ENCODE peak calls at places on chromosomes 16 and 17, in four cellular contexts. K is OCI-LY7, J is IMR-90, B is brain microvascular endothelial cell. S is an unnamed sample.

GRCh38 chr17:77229786-77230435 is 89.1 kb downstream of the SEC14L1 start:
- DNase-seq in K (no peak), J (no peak), B (no peak), S (no peak)

GRCh38 chr17:77332034-77332971 is 191.5 kb downstream of the SEC14L1 start:
- DNase-seq in K (peak), J (no peak), B (no peak), S (peak)

GRCh38 chr16:50624449-50624782 is 56.7 kb downstream of the SNX20 start:
- DNase-seq in K (no peak), J (no peak), B (no peak), S (no peak)

GRCh38 chr16:58339452-58339938 is 44.7 kb upstream of the PRSS54 start:
- DNase-seq in K (no peak), J (no peak), B (no peak), S (no peak)

GRCh38 chr16:2981177-2981898 is 1.1 kb upstream of the PKMYT1 start:
- DNase-seq in K (no peak), J (no peak), B (no peak), S (no peak)

GRCh38 chr16:81797443-81797842 is 18.4 kb downstream of the PLCG2 start:
- DNase-seq in K (peak), J (no peak), B (no peak), S (no peak)

GRCh38 chr17:53655591-53655990 is 167.1 kb upstream of the KIF2B start:
- DNase-seq in K (no peak), J (peak), B (no peak), S (no peak)

GRCh38 chr17:33072421-33073175 is 81.0 kb downstream of the SPACA3 start:
- DNase-seq in K (no peak), J (no peak), B (no peak), S (no peak)

GRCh38 chr16:52364500-52364899 is 182.4 kb downstream of the TOX3 start:
- DNase-seq in K (no peak), J (no peak), B (no peak), S (no peak)

GRCh38 chr16:79612207-79612606 is 11.7 kb upstream of the MAF start:
- DNase-seq in K (no peak), J (no peak), B (no peak), S (no peak)

GRCh38 chr16:23587726-23588125 is 8.4 kb downstream of the NDUFAB1 start:
- DNase-seq in K (no peak), J (peak), B (peak), S (no peak)

GRCh38 chr16:4506450-4506849 is 30.3 kb downstream of the HMOX2 start:
- DNase-seq in K (peak), J (peak), B (peak), S (peak)

GRCh38 chr16:66692341-66692740 is 4.2 kb downstream of the CMTM4 start:
- DNase-seq in K (no peak), J (no peak), B (no peak), S (no peak)

GRCh38 chr16:53084736-53085538 is 30.1 kb downstream of the CHD9 start:
- DNase-seq in K (no peak), J (no peak), B (no peak), S (no peak)

GRCh38 chr17:58007781-58008706 is 998 bp upstream of the SRSF1 start:
- DNase-seq in K (no peak), J (no peak), B (no peak), S (no peak)

GRCh38 chr17:74431568-74432483 is at the start of gene GPRC5C:
- DNase-seq in K (no peak), J (no peak), B (no peak), S (no peak)

GRCh38 chr16:71626018-71626857 is at the start of gene MARVELD3:
- DNase-seq in K (no peak), J (no peak), B (no peak), S (no peak)

GRCh38 chr16:87328846-87329245 is 11.7 kb upstream of the C16orf95 start:
- DNase-seq in K (peak), J (no peak), B (no peak), S (no peak)

GRCh38 chr17:77100009-77100408 is 40.8 kb upstream of the SEC14L1 start:
- DNase-seq in K (no peak), J (no peak), B (no peak), S (no peak)

GRCh38 chr17:17144916-17145665 is 61.0 kb downstream of the PLD6 start:
- DNase-seq in K (no peak), J (no peak), B (no peak), S (no peak)
- H3K4me3 ChIP-seq in K (no peak), J (no peak), B (no peak), S (no peak)

DNA sequence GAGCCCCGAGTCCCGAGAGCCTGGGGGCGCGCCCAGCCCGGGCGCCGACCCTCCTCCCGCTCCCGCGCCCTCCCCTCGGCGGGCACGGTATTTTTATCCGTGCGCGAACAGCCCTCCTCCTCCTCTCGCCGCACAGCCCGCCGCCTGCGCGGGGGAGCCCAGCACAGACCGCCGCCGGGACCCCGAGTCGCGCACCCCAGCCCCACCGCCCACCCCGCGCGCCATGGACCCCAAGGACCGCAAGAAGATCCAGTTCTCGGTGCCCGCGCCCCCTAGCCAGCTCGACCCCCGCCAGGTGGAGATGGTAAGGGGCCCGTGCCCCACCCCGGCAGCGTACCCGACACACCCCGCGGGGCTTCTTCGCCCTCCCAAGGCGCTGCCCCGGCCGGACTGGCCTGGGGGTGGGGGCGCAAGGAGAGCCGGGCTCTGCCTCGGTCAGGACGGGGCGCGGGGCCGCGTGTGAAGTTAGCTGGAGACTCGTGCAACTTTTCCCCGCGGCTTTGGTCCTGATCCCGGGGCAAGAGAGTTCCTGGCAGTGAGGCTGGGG is 491 bp downstream of the PPP1R1B start:
- DNase-seq in K (no peak), J (no peak), B (no peak), S (no peak)
- H3K4me3 ChIP-seq in K (no peak), J (peak), B (no peak), S (no peak)

GRCh38 chr16:65285128-65286120 is 163.6 kb upstream of the CDH11 start:
- DNase-seq in K (no peak), J (peak), B (peak), S (no peak)
- H3K4me3 ChIP-seq in K (no peak), J (no peak), B (no peak), S (no peak)

GRCh38 chr17:41548844-41549595 is 20.9 kb upstream of the KRT19 start:
- DNase-seq in K (peak), J (peak), B (peak), S (peak)
- H3K4me3 ChIP-seq in K (no peak), J (no peak), B (peak), S (no peak)

DNA sequence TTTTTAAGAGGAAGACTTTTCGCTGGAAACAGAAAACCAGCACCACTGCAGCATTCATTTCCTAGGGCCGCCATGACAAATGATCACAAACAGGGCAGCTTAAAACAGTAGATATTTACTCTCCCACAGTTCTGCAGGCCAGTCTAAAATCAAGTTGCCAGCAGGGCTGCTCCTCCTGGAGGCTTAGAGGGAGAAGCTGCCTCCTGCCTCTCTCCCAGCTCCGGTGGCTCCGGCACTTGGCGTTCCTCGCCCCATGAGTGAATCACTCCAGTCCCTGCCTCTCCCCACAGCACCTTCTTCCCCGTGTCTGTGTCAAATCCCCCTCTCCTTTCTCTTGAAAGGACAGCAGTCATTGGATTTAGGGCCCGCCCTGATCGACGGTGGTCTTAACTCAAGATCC is 72.1 kb downstream of the SOCS1 start:
- DNase-seq in K (no peak), J (no peak), B (no peak), S (no peak)
- H3K4me3 ChIP-seq in K (no peak), J (no peak), B (no peak), S (no peak)

S was measured in Jurkat, Clone E6-1.